ENCODE peak calls at places on chromosome 21, in five cellular contexts. M is tibial nerve; D is heart right ventricle; C is CD8-positive, alpha-beta T cell; E is transverse colon. B is an unnamed sample. For H3K4me1, the result is how much of the 10 kb centered on the place peaks cover.

GRCh38 chr21:28160378-28160777 is 832.3 kb downstream of the LTN1 start:
- DNase-seq in M (no peak), D (no peak), C (no peak), E (no peak), B (no peak)

GRCh38 chr21:46099476-46099875 is 1.6 kb downstream of the COL6A2 start:
- DNase-seq in M (peak), D (peak), C (peak), E (peak), B (no peak)

GRCh38 chr21:31158789-31159581 is 120.7 kb upstream of the KRTAP19-8 start:
- DNase-seq in M (no peak), D (no peak), C (no peak), E (no peak), B (no peak)

GRCh38 chr21:17083084-17083483 is 429.8 kb upstream of the CXADR start:
- DNase-seq in M (no peak), D (no peak), C (no peak), E (no peak), B (no peak)

GRCh38 chr21:20856926-20857325 is 141.3 kb upstream of the NCAM2 start:
- DNase-seq in M (no peak), D (no peak), C (no peak), E (no peak), B (no peak)

GRCh38 chr21:15408089-15408488 is 321.7 kb upstream of the USP25 start:
- DNase-seq in M (no peak), D (no peak), C (no peak), E (no peak), B (no peak)

GRCh38 chr21:16588433-16588860 is 858.7 kb downstream of the USP25 start:
- DNase-seq in M (peak), D (peak), C (no peak), E (peak), B (no peak)

GRCh38 chr21:28592205-28592845 is 400.4 kb downstream of the LTN1 start:
- DNase-seq in M (no peak), D (no peak), C (no peak), E (no peak), B (no peak)

GRCh38 chr21:43360441-43361126 is 66.3 kb downstream of the SIK1 start:
- DNase-seq in M (no peak), D (no peak), C (no peak), E (no peak), B (no peak)

GRCh38 chr21:43921979-43922945 is 57.2 kb downstream of the AGPAT3 start:
- DNase-seq in M (no peak), D (no peak), C (peak), E (no peak), B (no peak)

GRCh38 chr21:41141031-41141457 is 26.9 kb upstream of the BACE2 start:
- DNase-seq in M (no peak), D (no peak), C (no peak), E (no peak), B (no peak)

GRCh38 chr21:8989261-8989882 is 1532.0 kb upstream of the TPTE start:
- DNase-seq in M (no peak), D (no peak), C (no peak), E (no peak), B (no peak)

GRCh38 chr21:26112979-26113378 is 57.6 kb downstream of the APP start:
- DNase-seq in M (no peak), D (no peak), C (no peak), E (no peak), B (no peak)

GRCh38 chr21:26110703-26111102 is 59.9 kb downstream of the APP start:
- DNase-seq in M (no peak), D (no peak), C (no peak), E (no peak), B (no peak)

GRCh38 chr21:26115346-26115745 is 55.2 kb downstream of the APP start:
- DNase-seq in M (no peak), D (no peak), C (no peak), E (no peak), B (no peak)

GRCh38 chr21:26115899-26116298 is 54.7 kb downstream of the APP start:
- DNase-seq in M (no peak), D (no peak), C (no peak), E (no peak), B (no peak)

DNA sequence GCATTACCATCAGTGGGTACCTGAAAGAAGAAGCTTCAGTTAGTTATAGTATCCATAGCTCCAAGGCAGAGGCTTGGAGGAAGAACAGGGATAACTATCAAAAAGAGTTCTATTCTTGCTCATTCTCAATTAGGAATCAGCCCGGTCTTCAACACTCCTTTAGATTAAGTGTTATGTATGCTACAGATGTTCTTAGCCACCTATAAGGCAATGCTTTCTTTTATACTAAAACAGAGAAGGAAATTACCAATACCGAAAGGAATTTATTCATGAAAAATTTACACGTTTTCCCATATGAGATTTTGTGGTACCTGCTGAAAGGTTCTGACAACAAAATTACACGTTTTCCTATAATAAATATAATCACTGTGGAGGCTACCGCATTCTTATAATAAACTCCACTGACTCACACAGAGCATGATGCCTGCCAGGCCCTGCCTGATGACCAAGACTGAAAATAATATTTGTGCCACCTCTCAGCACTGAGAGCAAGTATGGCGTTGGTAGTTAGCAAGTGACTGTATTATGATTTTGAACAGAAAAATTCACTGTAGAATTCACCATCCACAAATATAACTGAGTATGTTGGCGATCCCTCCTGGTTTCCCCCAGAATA is 58.3 kb downstream of the APP start:
- DNase-seq in M (no peak), D (no peak), C (no peak), E (no peak), B (no peak)
- H3K4me1 ChIP-seq in M (under half), D (half or more), C (under half), E (under half), B (under half)

DNA sequence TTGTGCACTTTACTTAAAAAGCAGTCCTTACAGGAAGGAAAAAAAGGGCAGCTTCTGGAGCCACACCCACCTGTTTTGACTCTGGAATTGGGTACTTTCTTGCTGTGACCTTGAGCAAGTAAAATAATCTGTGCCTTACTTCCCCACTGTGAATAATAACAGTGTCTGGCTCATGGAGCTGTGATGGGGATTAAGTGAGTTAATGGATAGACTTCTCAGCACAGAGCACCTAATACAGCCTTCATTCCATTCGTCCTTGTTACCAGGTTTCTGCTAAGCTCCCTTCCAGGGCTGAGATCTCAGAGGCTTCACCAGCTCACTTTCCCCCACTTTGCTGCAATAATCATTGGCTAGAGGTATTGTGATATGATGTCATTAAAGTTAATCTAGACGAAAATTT is 20.0 kb upstream of the ABCG1 start:
- DNase-seq in M (no peak), D (no peak), C (no peak), E (no peak), B (no peak)
- H3K27ac ChIP-seq in M (no peak), D (peak), C (peak), E (peak), B (peak)

GRCh38 chr21:26131554-26131953 is 39.0 kb downstream of the APP start:
- DNase-seq in M (no peak), D (no peak), C (no peak), E (no peak), B (no peak)

GRCh38 chr21:26136686-26137085 is 33.9 kb downstream of the APP start:
- DNase-seq in M (no peak), D (no peak), C (no peak), E (no peak), B (no peak)

GRCh38 chr21:26138615-26139257 is 31.8 kb downstream of the APP start:
- DNase-seq in M (no peak), D (no peak), C (no peak), E (peak), B (no peak)

GRCh38 chr21:26137379-26138060 is 33.0 kb downstream of the APP start:
- DNase-seq in M (no peak), D (no peak), C (no peak), E (no peak), B (no peak)

GRCh38 chr21:26135520-26135919 is 35.0 kb downstream of the APP start:
- DNase-seq in M (no peak), D (no peak), C (no peak), E (no peak), B (no peak)
- H3K4me1 ChIP-seq in M (under half), D (half or more), C (under half), E (under half), B (under half)

GRCh38 chr21:39051561-39051949 is 131.7 kb downstream of the PSMG1 start:
- DNase-seq in M (no peak), D (no peak), C (no peak), E (no peak), B (no peak)
- H3K27ac ChIP-seq in M (no peak), D (peak), C (no peak), E (no peak), B (no peak)

GRCh38 chr21:36291509-36291908 is 28.5 kb upstream of the MORC3 start:
- DNase-seq in M (no peak), D (no peak), C (no peak), E (no peak), B (no peak)
- H3K4me1 ChIP-seq in M (under half), D (under half), C (under half), E (under half), B (under half)

GRCh38 chr21:38984982-38985422 is 179.3 kb downstream of the ETS2 start:
- DNase-seq in M (no peak), D (no peak), C (no peak), E (no peak), B (no peak)
- H3K27ac ChIP-seq in M (peak), D (peak), C (no peak), E (peak), B (no peak)

GRCh38 chr21:34085129-34085528 is 11.8 kb downstream of the MRPS6 start:
- DNase-seq in M (no peak), D (no peak), C (no peak), E (no peak), B (no peak)

GRCh38 chr21:34083357-34083756 is 10.0 kb downstream of the MRPS6 start:
- DNase-seq in M (no peak), D (no peak), C (no peak), E (no peak), B (no peak)

GRCh38 chr21:34088752-34089151 is 15.4 kb downstream of the MRPS6 start:
- DNase-seq in M (no peak), D (no peak), C (no peak), E (no peak), B (no peak)

GRCh38 chr21:34082769-34083168 is 9.4 kb downstream of the MRPS6 start:
- DNase-seq in M (no peak), D (no peak), C (no peak), E (no peak), B (no peak)

GRCh38 chr21:34086887-34087306 is 13.5 kb downstream of the MRPS6 start:
- DNase-seq in M (no peak), D (no peak), C (peak), E (no peak), B (no peak)
- H3K4me1 ChIP-seq in M (under half), D (half or more), C (half or more), E (under half), B (under half)

GRCh38 chr21:38494254-38494648 is 4.0 kb downstream of the ERG start:
- DNase-seq in M (no peak), D (no peak), C (no peak), E (no peak), B (no peak)
- H3K27ac ChIP-seq in M (no peak), D (peak), C (no peak), E (no peak), B (no peak)

DNA sequence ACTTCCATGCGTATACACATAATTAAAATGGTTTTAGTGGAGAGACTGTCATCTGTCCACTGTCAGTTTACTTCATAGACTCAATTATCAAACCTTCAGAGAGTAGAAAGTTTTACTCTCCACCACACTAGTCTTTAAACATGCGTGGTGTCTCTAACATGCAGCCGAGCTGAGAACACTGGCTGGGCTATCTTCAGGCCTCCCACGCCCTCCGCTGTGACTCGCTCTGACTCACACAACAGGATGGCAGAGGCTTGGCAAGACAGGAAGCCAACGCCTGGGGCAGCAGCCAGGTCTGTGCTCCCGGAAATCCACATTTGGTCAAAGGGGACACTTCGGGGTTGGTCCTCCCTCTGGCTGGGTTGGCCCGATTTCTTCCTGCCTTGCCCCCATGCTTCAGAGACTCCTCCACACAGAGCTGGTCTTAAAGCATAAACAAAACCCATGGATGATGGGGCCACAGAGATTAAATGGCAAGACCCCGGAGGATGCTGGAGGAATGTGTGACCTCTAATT is 22.7 kb upstream of the IFNGR2 start:
- DNase-seq in M (peak), D (peak), C (peak), E (peak), B (peak)
- H3K4me1 ChIP-seq in M (under half), D (under half), C (half or more), E (under half), B (under half)

GRCh38 chr21:39007532-39007931 is 175.7 kb downstream of the PSMG1 start:
- DNase-seq in M (no peak), D (no peak), C (no peak), E (no peak), B (no peak)
- H3K27ac ChIP-seq in M (no peak), D (peak), C (no peak), E (peak), B (no peak)

B was measured in effector memory CD4-positive, alpha-beta T cell.